ENCODE peak calls at places on chromosomes 1 and 21, in four cellular contexts. I, C, J and B are unnamed samples.
A peak's percentile ranks its signal among the peaks of the same experiment; 100 is the strongest.

GRCh38 chr21:41086551-41086950 is 81.4 kb upstream of the BACE2 start:
- DNase-seq in J (no peak), C (no peak), I (no peak), B (no peak)

GRCh38 chr1:234911787-234912186 is 216.8 kb downstream of the TOMM20 start:
- DNase-seq in J (no peak), I (no peak), C (no peak), B (no peak)

GRCh38 chr1:16143566-16144324 is 12.1 kb downstream of the EPHA2 start:
- DNase-seq in I (peak; percentile 81), J (no peak), C (no peak), B (no peak)

GRCh38 chr1:151210830-151211229 is 12.5 kb downstream of the PIP5K1A start:
- DNase-seq in I (no peak), J (no peak), C (no peak), B (no peak)

GRCh38 chr1:234743866-234744581 is 134.0 kb upstream of the IRF2BP2 start:
- DNase-seq in C (peak; percentile 64), J (no peak), I (no peak), B (peak; percentile 81)

GRCh38 chr1:181140398-181140797 is 51.9 kb downstream of the IER5 start:
- DNase-seq in I (no peak), J (no peak), C (peak; percentile 70), B (no peak)

GRCh38 chr1:17831619-17832018 is 76.5 kb downstream of the ACTL8 start:
- DNase-seq in J (no peak), C (no peak), I (no peak), B (peak; percentile 19)

GRCh38 chr1:241156231-241156965 is 200.6 kb downstream of the RGS7 start:
- DNase-seq in J (no peak), I (peak; percentile 22), C (peak; percentile 54), B (peak; percentile 29)

GRCh38 chr1:61253059-61253735 is 170.8 kb downstream of the NFIA start:
- DNase-seq in C (peak; percentile 80), I (no peak), J (no peak), B (no peak)

GRCh38 chr1:234931404-234931973 is 197.1 kb downstream of the TOMM20 start:
- DNase-seq in I (no peak), C (no peak), J (no peak), B (no peak)

GRCh38 chr21:25298512-25299491 is 308.5 kb downstream of the MRPL39 start:
- DNase-seq in C (no peak), J (no peak), I (no peak), B (no peak)

GRCh38 chr1:155873860-155874259 is 14.5 kb downstream of the SYT11 start:
- DNase-seq in C (no peak), I (no peak), J (no peak), B (peak; percentile 93)

GRCh38 chr1:40014253-40014706 is 26.2 kb upstream of the CAP1 start:
- DNase-seq in C (no peak), J (peak; percentile 17), I (no peak), B (no peak)

GRCh38 chr1:27299385-27300252 is 22.3 kb upstream of the TMEM222 start:
- DNase-seq in J (no peak), I (peak; percentile 66), C (peak; percentile 74), B (peak; percentile 59)

GRCh38 chr21:20971296-20971921 is 26.8 kb upstream of the NCAM2 start:
- DNase-seq in J (no peak), C (peak; percentile 94), I (peak; percentile 15), B (peak; percentile 56)

GRCh38 chr21:31879911-31880310 is 7.1 kb downstream of the HUNK start:
- DNase-seq in C (no peak), J (no peak), I (no peak), B (no peak)

GRCh38 chr1:182193908-182194550 is 132.5 kb upstream of the ZNF648 start:
- DNase-seq in I (no peak), C (no peak), J (no peak), B (no peak)

GRCh38 chr1:197799271-197799670 is 24.0 kb upstream of the DENND1B start:
- DNase-seq in C (no peak), J (no peak), I (peak; percentile 30), B (no peak)

GRCh38 chr1:194705123-194705522 is 1518.7 kb upstream of the B3GALT2 start:
- DNase-seq in C (no peak), I (no peak), J (no peak), B (no peak)

GRCh38 chr1:37288900-37289299 is 185.5 kb upstream of the ZC3H12A start:
- DNase-seq in J (no peak), C (no peak), I (no peak), B (no peak)

GRCh38 chr1:171653796-171654704 is 1.6 kb upstream of the MYOC start:
- DNase-seq in J (no peak), I (no peak), C (no peak), B (peak; percentile 68)

GRCh38 chr1:19664453-19665043 is at the start of gene HTR6:
- DNase-seq in J (peak; percentile 36), I (no peak), C (peak; percentile 56), B (no peak)

GRCh38 chr1:69645477-69645876 is 77.8 kb downstream of the LRRC7 start:
- DNase-seq in J (no peak), C (no peak), I (no peak), B (no peak)

GRCh38 chr1:151043163-151043562 is 4.4 kb upstream of the C1orf56 start:
- DNase-seq in C (no peak), J (no peak), I (no peak), B (no peak)

GRCh38 chr1:236494082-236494481 is 29.7 kb upstream of the LGALS8 start:
- DNase-seq in C (no peak), I (no peak), J (no peak), B (no peak)

GRCh38 chr1:202858306-202858705 is 30.6 kb downstream of the RABIF start:
- DNase-seq in J (no peak), I (no peak), C (no peak), B (no peak)

GRCh38 chr1:7613106-7613850 is 157.8 kb upstream of the VAMP3 start:
- DNase-seq in C (peak; percentile 61), J (no peak), I (no peak), B (no peak)

GRCh38 chr1:241081473-241081872 is 275.5 kb downstream of the RGS7 start:
- DNase-seq in C (no peak), J (no peak), I (no peak), B (no peak)

GRCh38 chr1:19454265-19455198 is 30.8 kb downstream of the CAPZB start:
- DNase-seq in C (no peak), I (no peak), J (no peak), B (no peak)

GRCh38 chr1:214568328-214568727 is 16.9 kb upstream of the PTPN14 start:
- DNase-seq in J (no peak), I (no peak), C (no peak), B (no peak)

GRCh38 chr1:23897083-23897482 is 16.1 kb downstream of the CNR2 start:
- DNase-seq in C (no peak), J (no peak), I (no peak), B (no peak)

GRCh38 chr1:40594187-40594531 is 62.7 kb downstream of the ZNF684 start:
- DNase-seq in C (no peak), I (no peak), J (no peak), B (no peak)

GRCh38 chr21:16992448-16992847 is 520.4 kb upstream of the CXADR start:
- DNase-seq in J (no peak), I (no peak), C (no peak), B (no peak)